ENCODE peak calls at places on chromosomes 7 and 10, in six cellular contexts. One of them, this sample, is unnamed.

GRCh38 chr7:7795736-7796135 is 77.3 kb upstream of the RPA3 start:
- DNase-seq in T-helper 2 cell: no peak
- DNase-seq in skeletal muscle cell: no peak
- DNase-seq in stimulated activated CD8-positive, alpha-beta memory T cell treated with anti-CD3 and anti-CD28 coated beads, Interleukin-4, amount 100 ng/mL, for 48 hours: no peak
- DNase-seq in smooth muscle cell of the brain vasculature: peak
- DNase-seq in stimulated activated CD4-positive, alpha-beta T cell treated with anti-CD3 and anti-CD28 coated beads, Interleukin-4, amount 100 ng/mL, for 4 hours: no peak
- DNase-seq in this sample: no peak

GRCh38 chr10:12579954-12580858 is 230.9 kb downstream of the CAMK1D start:
- DNase-seq in stimulated activated CD8-positive, alpha-beta memory T cell treated with anti-CD3 and anti-CD28 coated beads, Interleukin-4, amount 100 ng/mL, for 48 hours: no peak
- DNase-seq in skeletal muscle cell: no peak
- DNase-seq in stimulated activated CD4-positive, alpha-beta T cell treated with anti-CD3 and anti-CD28 coated beads, Interleukin-4, amount 100 ng/mL, for 4 hours: no peak
- DNase-seq in T-helper 2 cell: no peak
- DNase-seq in smooth muscle cell of the brain vasculature: no peak
- DNase-seq in this sample: no peak

GRCh38 chr10:89384474-89385324 is 6.8 kb downstream of the IFIT1B start:
- DNase-seq in skeletal muscle cell: no peak
- DNase-seq in stimulated activated CD4-positive, alpha-beta T cell treated with anti-CD3 and anti-CD28 coated beads, Interleukin-4, amount 100 ng/mL, for 4 hours: no peak
- DNase-seq in T-helper 2 cell: no peak
- DNase-seq in smooth muscle cell of the brain vasculature: no peak
- DNase-seq in stimulated activated CD8-positive, alpha-beta memory T cell treated with anti-CD3 and anti-CD28 coated beads, Interleukin-4, amount 100 ng/mL, for 48 hours: no peak
- DNase-seq in this sample: no peak

GRCh38 chr10:129467346-129468119 is 492 bp downstream of the MGMT start:
- DNase-seq in T-helper 2 cell: no peak
- DNase-seq in stimulated activated CD8-positive, alpha-beta memory T cell treated with anti-CD3 and anti-CD28 coated beads, Interleukin-4, amount 100 ng/mL, for 48 hours: peak
- DNase-seq in smooth muscle cell of the brain vasculature: no peak
- DNase-seq in skeletal muscle cell: no peak
- DNase-seq in stimulated activated CD4-positive, alpha-beta T cell treated with anti-CD3 and anti-CD28 coated beads, Interleukin-4, amount 100 ng/mL, for 4 hours: no peak
- DNase-seq in this sample: no peak

GRCh38 chr7:26930201-26930600 is 65.8 kb upstream of the SKAP2 start:
- DNase-seq in smooth muscle cell of the brain vasculature: no peak
- DNase-seq in T-helper 2 cell: no peak
- DNase-seq in stimulated activated CD4-positive, alpha-beta T cell treated with anti-CD3 and anti-CD28 coated beads, Interleukin-4, amount 100 ng/mL, for 4 hours: no peak
- DNase-seq in skeletal muscle cell: peak
- DNase-seq in stimulated activated CD8-positive, alpha-beta memory T cell treated with anti-CD3 and anti-CD28 coated beads, Interleukin-4, amount 100 ng/mL, for 48 hours: no peak
- DNase-seq in this sample: no peak

GRCh38 chr10:9069136-9069535 is 1014.6 kb downstream of the GATA3 start:
- DNase-seq in smooth muscle cell of the brain vasculature: no peak
- DNase-seq in stimulated activated CD4-positive, alpha-beta T cell treated with anti-CD3 and anti-CD28 coated beads, Interleukin-4, amount 100 ng/mL, for 4 hours: no peak
- DNase-seq in T-helper 2 cell: no peak
- DNase-seq in skeletal muscle cell: no peak
- DNase-seq in stimulated activated CD8-positive, alpha-beta memory T cell treated with anti-CD3 and anti-CD28 coated beads, Interleukin-4, amount 100 ng/mL, for 48 hours: no peak
- DNase-seq in this sample: no peak

GRCh38 chr10:104028146-104028545 is 57.5 kb downstream of the COL17A1 start:
- DNase-seq in stimulated activated CD8-positive, alpha-beta memory T cell treated with anti-CD3 and anti-CD28 coated beads, Interleukin-4, amount 100 ng/mL, for 48 hours: no peak
- DNase-seq in stimulated activated CD4-positive, alpha-beta T cell treated with anti-CD3 and anti-CD28 coated beads, Interleukin-4, amount 100 ng/mL, for 4 hours: peak
- DNase-seq in smooth muscle cell of the brain vasculature: no peak
- DNase-seq in skeletal muscle cell: no peak
- DNase-seq in T-helper 2 cell: no peak
- DNase-seq in this sample: no peak

GRCh38 chr10:22372922-22373321 is 27.6 kb downstream of the SPAG6 start:
- DNase-seq in T-helper 2 cell: no peak
- DNase-seq in smooth muscle cell of the brain vasculature: no peak
- DNase-seq in stimulated activated CD4-positive, alpha-beta T cell treated with anti-CD3 and anti-CD28 coated beads, Interleukin-4, amount 100 ng/mL, for 4 hours: no peak
- DNase-seq in skeletal muscle cell: no peak
- DNase-seq in stimulated activated CD8-positive, alpha-beta memory T cell treated with anti-CD3 and anti-CD28 coated beads, Interleukin-4, amount 100 ng/mL, for 48 hours: no peak
- DNase-seq in this sample: no peak

GRCh38 chr10:121613456-121613855 is 15.2 kb upstream of the FGFR2 start:
- DNase-seq in skeletal muscle cell: no peak
- DNase-seq in stimulated activated CD8-positive, alpha-beta memory T cell treated with anti-CD3 and anti-CD28 coated beads, Interleukin-4, amount 100 ng/mL, for 48 hours: no peak
- DNase-seq in T-helper 2 cell: no peak
- DNase-seq in smooth muscle cell of the brain vasculature: no peak
- DNase-seq in stimulated activated CD4-positive, alpha-beta T cell treated with anti-CD3 and anti-CD28 coated beads, Interleukin-4, amount 100 ng/mL, for 4 hours: no peak
- DNase-seq in this sample: no peak

GRCh38 chr10:110443239-110444008 is 54.3 kb upstream of the DUSP5 start:
- DNase-seq in T-helper 2 cell: no peak
- DNase-seq in stimulated activated CD8-positive, alpha-beta memory T cell treated with anti-CD3 and anti-CD28 coated beads, Interleukin-4, amount 100 ng/mL, for 48 hours: peak
- DNase-seq in stimulated activated CD4-positive, alpha-beta T cell treated with anti-CD3 and anti-CD28 coated beads, Interleukin-4, amount 100 ng/mL, for 4 hours: no peak
- DNase-seq in skeletal muscle cell: no peak
- DNase-seq in smooth muscle cell of the brain vasculature: no peak
- DNase-seq in this sample: no peak